ENCODE peak calls at places on chromosomes 6 and 20, in five cellular contexts. U, Q, Z, P and R are unnamed samples.
A peak's percentile ranks its signal among the peaks of the same experiment; 100 is the strongest.

GRCh38 chr20:56451056-56451765 is 17.2 kb upstream of the RTF2 start:
- DNase-seq in P (no peak), Q (no peak), Z (no peak), U (no peak), R (no peak)

GRCh38 chr20:46010491-46011405 is 2.0 kb downstream of the MMP9 start:
- DNase-seq in U (no peak), Z (no peak), Q (no peak), P (no peak), R (peak; percentile 42)

GRCh38 chr6:15855311-15855710 is 192.5 kb upstream of the DTNBP1 start:
- DNase-seq in Z (no peak), P (no peak), U (no peak), Q (no peak), R (no peak)

GRCh38 chr20:45456632-45457031 is 12.9 kb upstream of the WFDC2 start:
- DNase-seq in U (peak; percentile 74), P (peak; percentile 13), Q (peak; percentile 35), Z (no peak), R (no peak)

GRCh38 chr6:113695506-113695905 is 161.6 kb upstream of the MARCKS start:
- DNase-seq in U (no peak), Q (no peak), Z (no peak), P (peak; percentile 48), R (no peak)

GRCh38 chr6:115668781-115669180 is 391.9 kb downstream of the FRK start:
- DNase-seq in Z (no peak), P (no peak), Q (no peak), U (no peak), R (no peak)

GRCh38 chr6:15417811-15418210 is 171.9 kb downstream of the JARID2 start:
- DNase-seq in P (peak; percentile 65), Q (no peak), U (peak; percentile 54), Z (no peak), R (peak; percentile 39)

GRCh38 chr20:10313215-10313614 is 94.6 kb downstream of the SNAP25 start:
- DNase-seq in Z (no peak), U (no peak), P (peak; percentile 41), Q (no peak), R (no peak)

GRCh38 chr6:47741807-47742206 is 40.0 kb upstream of the OPN5 start:
- DNase-seq in U (peak; percentile 11), Q (peak; percentile 24), P (peak; percentile 36), Z (no peak), R (no peak)

GRCh38 chr6:30972816-30973215 is 10.7 kb upstream of the MUC21 start:
- DNase-seq in P (no peak), Q (no peak), U (no peak), Z (no peak), R (no peak)

GRCh38 chr6:25582101-25582500 is 69.9 kb upstream of the SCGN start:
- DNase-seq in U (no peak), P (no peak), Z (no peak), Q (no peak), R (no peak)

GRCh38 chr6:114304304-114304887 is 38.4 kb downstream of the HS3ST5 start:
- DNase-seq in U (peak; percentile 28), Q (no peak), Z (no peak), P (peak; percentile 24), R (no peak)

GRCh38 chr6:13303668-13304017 is 24.7 kb downstream of the TBC1D7 start:
- DNase-seq in U (no peak), P (peak; percentile 67), Z (peak; percentile 57), Q (peak; percentile 75), R (peak; percentile 5)

GRCh38 chr6:157510329-157511188 is 129.6 kb downstream of the ZDHHC14 start:
- DNase-seq in U (no peak), Z (no peak), P (no peak), Q (no peak), R (no peak)

GRCh38 chr20:51456511-51457280 is 85.8 kb downstream of the NFATC2 start:
- DNase-seq in Q (no peak), P (peak; percentile 96), U (peak; percentile 94), Z (peak; percentile 86), R (no peak)

GRCh38 chr20:37907677-37908397 is 4.9 kb downstream of the VSTM2L start:
- DNase-seq in P (peak; percentile 72), Z (peak; percentile 74), U (no peak), Q (no peak), R (no peak)

GRCh38 chr20:44653536-44653935 is 2.0 kb upstream of the ADA start:
- DNase-seq in Z (no peak), U (no peak), P (no peak), Q (no peak), R (no peak)

GRCh38 chr6:87182321-87182720 is 27.0 kb downstream of the ZNF292 start:
- DNase-seq in U (no peak), P (no peak), Z (no peak), Q (peak; percentile 46), R (peak; percentile 28)

GRCh38 chr6:82525775-82526515 is 162.3 kb downstream of the TPBG start:
- DNase-seq in Z (no peak), P (no peak), U (no peak), Q (no peak), R (no peak)

GRCh38 chr6:27547157-27548075 is 74.5 kb upstream of the ZNF184 start:
- DNase-seq in Z (no peak), U (peak; percentile 43), P (peak; percentile 74), Q (no peak), R (no peak)

GRCh38 chr6:136761227-136761922 is 30.9 kb downstream of the MAP3K5 start:
- DNase-seq in Z (no peak), U (no peak), Q (no peak), P (peak; percentile 42), R (no peak)

GRCh38 chr20:40948352-40949267 is 80.0 kb upstream of the TOP1 start:
- DNase-seq in Q (no peak), P (peak; percentile 8), Z (no peak), U (peak; percentile 30), R (no peak)

GRCh38 chr20:24461848-24462247 is 7.6 kb upstream of the SYNDIG1 start:
- DNase-seq in P (no peak), Z (no peak), U (no peak), Q (no peak), R (no peak)